ENCODE peak calls at places on chromosomes 13 and 19, in five cellular contexts. I is neural progenitor cell, S is A673, B is GM23248, L is astrocyte. N is an unnamed sample.

GRCh38 chr19:48400018-48400742 is 6.7 kb downstream of the GRIN2D start:
- DNase-seq in I (peak), S (peak), B (peak), L (peak), N (peak)

GRCh38 chr13:110137677-110138008 is 169.3 kb downstream of the COL4A1 start:
- DNase-seq in I (peak), S (peak), B (peak), L (peak), N (peak)

GRCh38 chr13:32669030-32669646 is 82.9 kb downstream of the PDS5B start:
- DNase-seq in I (peak), S (peak), B (peak), L (peak), N (peak)

GRCh38 chr19:39563408-39563807 is 23.4 kb upstream of the EID2 start:
- DNase-seq in I (no peak), S (no peak), B (peak), L (peak), N (no peak)

GRCh38 chr13:73290844-73291243 is 232.0 kb downstream of the KLF5 start:
- DNase-seq in I (no peak), S (no peak), B (no peak), L (no peak), N (no peak)

GRCh38 chr13:112637017-112637801 is 49.3 kb upstream of the TUBGCP3 start:
- DNase-seq in I (no peak), S (no peak), B (no peak), L (no peak), N (no peak)

GRCh38 chr13:79451500-79451962 is 29.4 kb upstream of the NDFIP2 start:
- DNase-seq in I (no peak), S (peak), B (peak), L (peak), N (peak)

GRCh38 chr19:39983695-39984302 is 12.8 kb downstream of the PSMC4 start:
- DNase-seq in I (no peak), S (no peak), B (no peak), L (no peak), N (no peak)

GRCh38 chr13:26498524-26499208 is 58.8 kb upstream of the WASF3 start:
- DNase-seq in I (no peak), S (peak), B (peak), L (peak), N (no peak)

GRCh38 chr19:29587518-29587986 is 18.5 kb upstream of the POP4 start:
- DNase-seq in I (no peak), S (no peak), B (peak), L (no peak), N (no peak)

GRCh38 chr13:43284162-43284561 is 260.8 kb downstream of the DNAJC15 start:
- DNase-seq in I (no peak), S (no peak), B (peak), L (peak), N (no peak)

GRCh38 chr19:13215572-13216380 is 65.6 kb downstream of the IER2 start:
- DNase-seq in I (no peak), S (no peak), B (peak), L (peak), N (peak)

GRCh38 chr19:14113762-14114414 is 3.7 kb downstream of the PRKACA start:
- DNase-seq in I (no peak), S (no peak), B (no peak), L (no peak), N (peak)

GRCh38 chr13:78372581-78372980 is 230.8 kb downstream of the POU4F1 start:
- DNase-seq in I (no peak), S (peak), B (no peak), L (no peak), N (no peak)

GRCh38 chr13:110346661-110347067 is 39.6 kb downstream of the COL4A2 start:
- DNase-seq in I (no peak), S (no peak), B (peak), L (no peak), N (no peak)

GRCh38 chr13:19888799-19889198 is 25.4 kb upstream of the ZMYM5 start:
- DNase-seq in I (no peak), S (peak), B (peak), L (no peak), N (no peak)

GRCh38 chr13:52029569-52029968 is 5.1 kb downstream of the UTP14C start:
- DNase-seq in I (no peak), S (no peak), B (no peak), L (no peak), N (no peak)

GRCh38 chr19:39307233-39307821 is 11.1 kb downstream of the IFNL1 start:
- DNase-seq in I (peak), S (peak), B (peak), L (no peak), N (peak)

GRCh38 chr19:17755977-17756670 is 4.8 kb downstream of the FCHO1 start:
- DNase-seq in I (peak), S (peak), B (no peak), L (peak), N (peak)

GRCh38 chr13:20354722-20355121 is 122.6 kb upstream of the GJB6 start:
- DNase-seq in I (no peak), S (no peak), B (no peak), L (no peak), N (no peak)

GRCh38 chr19:49879243-49879960 is 1.9 kb downstream of the TBC1D17 start:
- DNase-seq in I (no peak), S (no peak), B (no peak), L (no peak), N (no peak)

GRCh38 chr13:51815848-51816247 is 11.9 kb upstream of the DHRS12 start:
- DNase-seq in I (no peak), S (no peak), B (no peak), L (no peak), N (no peak)

GRCh38 chr13:42991892-42992584 is at the start of gene EPSTI1:
- DNase-seq in I (peak), S (peak), B (peak), L (peak), N (peak)

GRCh38 chr13:27826379-27827353 is 34.4 kb downstream of the GSX1 start:
- DNase-seq in I (peak), S (peak), B (peak), L (peak), N (peak)

GRCh38 chr13:25840261-25840660 is 211.6 kb downstream of the SHISA2 start:
- DNase-seq in I (no peak), S (peak), B (no peak), L (no peak), N (no peak)

GRCh38 chr13:48828962-48829405 is 146.7 kb upstream of the FNDC3A start:
- DNase-seq in I (no peak), S (no peak), B (no peak), L (peak), N (peak)

GRCh38 chr19:31262673-31263308 is 86.4 kb downstream of the TSHZ3 start:
- DNase-seq in I (no peak), S (no peak), B (no peak), L (no peak), N (no peak)

GRCh38 chr13:106500450-106500849 is 35.0 kb downstream of the EFNB2 start:
- DNase-seq in I (no peak), S (no peak), B (no peak), L (peak), N (no peak)

GRCh38 chr19:58406818-58407657 is 1.4 kb upstream of the ZNF584 start:
- DNase-seq in I (peak), S (no peak), B (peak), L (no peak), N (peak)

GRCh38 chr13:104532131-104532530 is 1465.9 kb upstream of the SLC10A2 start:
- DNase-seq in I (no peak), S (no peak), B (no peak), L (no peak), N (no peak)

GRCh38 chr19:48631254-48631653 is 5.9 kb downstream of the DBP start:
- DNase-seq in I (no peak), S (peak), B (no peak), L (no peak), N (no peak)

GRCh38 chr13:31587696-31588266 is 151.5 kb upstream of the RXFP2 start:
- DNase-seq in I (no peak), S (no peak), B (no peak), L (no peak), N (peak)

GRCh38 chr13:71773534-71773933 is 93.5 kb downstream of the DACH1 start:
- DNase-seq in I (no peak), S (no peak), B (no peak), L (no peak), N (no peak)

GRCh38 chr19:20513179-20513934 is 52.2 kb downstream of the ZNF737 start:
- DNase-seq in I (no peak), S (no peak), B (no peak), L (no peak), N (peak)

GRCh38 chr19:50667759-50668231 is 18.6 kb downstream of the C19orf81 start:
- DNase-seq in I (no peak), S (no peak), B (no peak), L (no peak), N (no peak)

GRCh38 chr19:52190679-52191293 is 934 bp downstream of the PPP2R1A start:
- DNase-seq in I (peak), S (peak), B (peak), L (peak), N (no peak)

GRCh38 chr19:28330831-28331230 is 882.1 kb downstream of the UQCRFS1 start:
- DNase-seq in I (no peak), S (peak), B (peak), L (peak), N (no peak)

GRCh38 chr13:30338331-30338851 is 31.0 kb upstream of the KATNAL1 start:
- DNase-seq in I (no peak), S (no peak), B (peak), L (peak), N (no peak)
- TF ChIP-seq EZH2 in I (no peak), S (no peak), B (no peak), L (no peak), N (no peak)

GRCh38 chr13:94705081-94705751 is 7.1 kb downstream of the SOX21 start:
- DNase-seq in I (peak), S (no peak), B (no peak), L (no peak), N (no peak)
- TF ChIP-seq EZH2 in I (no peak), S (peak), B (no peak), L (peak), N (no peak)

GRCh38 chr19:8210660-8211101 is 1.5 kb downstream of the CERS4 start:
- DNase-seq in I (no peak), S (no peak), B (no peak), L (no peak), N (peak)

GRCh38 chr19:8208710-8209110 is 460 bp upstream of the CERS4 start:
- DNase-seq in I (no peak), S (no peak), B (no peak), L (no peak), N (no peak)

GRCh38 chr19:8208119-8208709 is 956 bp upstream of the CERS4 start:
- DNase-seq in I (peak), S (no peak), B (no peak), L (no peak), N (peak)

GRCh38 chr19:8209965-8210659 is 942 bp downstream of the CERS4 start:
- DNase-seq in I (no peak), S (no peak), B (no peak), L (no peak), N (no peak)

DNA sequence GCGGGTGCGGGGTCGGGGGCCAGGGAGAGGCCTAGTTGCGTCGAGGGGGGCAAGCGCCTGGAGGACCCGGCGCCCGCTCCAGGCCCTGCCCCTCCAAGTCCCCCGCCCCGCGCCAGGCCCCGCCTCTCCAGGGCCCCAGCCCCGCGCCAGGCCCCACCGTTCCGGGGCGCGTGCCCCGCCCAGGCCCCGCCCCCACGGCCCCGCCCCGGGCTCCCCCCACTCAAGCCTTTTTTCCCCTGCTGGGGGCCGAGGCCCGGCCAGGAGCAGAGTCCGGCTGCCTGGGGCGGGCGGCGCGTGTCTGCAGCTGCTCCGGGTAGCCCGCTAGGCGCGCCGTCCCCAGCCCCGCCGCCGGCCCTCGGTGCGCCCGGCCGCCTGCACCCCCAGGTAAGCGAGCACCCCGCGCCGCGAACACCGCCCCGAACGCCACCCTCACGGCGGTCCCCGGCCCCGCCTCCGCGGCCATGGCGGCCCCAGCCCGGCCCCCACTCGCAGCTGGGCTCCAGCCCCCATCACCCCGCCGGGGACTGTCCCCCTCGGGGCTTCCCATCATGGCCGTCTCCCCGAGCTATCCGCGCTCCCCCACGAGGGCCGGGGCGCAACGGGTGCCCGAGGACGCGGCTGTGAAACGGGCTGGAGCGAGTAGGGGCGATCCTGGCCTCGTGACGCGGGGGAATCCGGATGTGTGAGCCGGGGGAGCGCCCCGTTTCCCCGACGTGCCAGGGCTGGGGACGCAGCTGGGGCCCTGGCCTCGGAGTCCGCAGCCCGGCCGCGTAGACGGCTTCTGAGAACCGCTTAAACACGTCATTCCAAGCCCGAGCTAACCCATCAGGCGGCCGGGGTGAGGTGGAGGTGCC is at the start of gene CERS4:
- DNase-seq in I (peak), S (peak), B (peak), L (peak), N (peak)
- TF ChIP-seq EZH2 in I (no peak), S (no peak), B (no peak), L (peak), N (no peak)

DNA sequence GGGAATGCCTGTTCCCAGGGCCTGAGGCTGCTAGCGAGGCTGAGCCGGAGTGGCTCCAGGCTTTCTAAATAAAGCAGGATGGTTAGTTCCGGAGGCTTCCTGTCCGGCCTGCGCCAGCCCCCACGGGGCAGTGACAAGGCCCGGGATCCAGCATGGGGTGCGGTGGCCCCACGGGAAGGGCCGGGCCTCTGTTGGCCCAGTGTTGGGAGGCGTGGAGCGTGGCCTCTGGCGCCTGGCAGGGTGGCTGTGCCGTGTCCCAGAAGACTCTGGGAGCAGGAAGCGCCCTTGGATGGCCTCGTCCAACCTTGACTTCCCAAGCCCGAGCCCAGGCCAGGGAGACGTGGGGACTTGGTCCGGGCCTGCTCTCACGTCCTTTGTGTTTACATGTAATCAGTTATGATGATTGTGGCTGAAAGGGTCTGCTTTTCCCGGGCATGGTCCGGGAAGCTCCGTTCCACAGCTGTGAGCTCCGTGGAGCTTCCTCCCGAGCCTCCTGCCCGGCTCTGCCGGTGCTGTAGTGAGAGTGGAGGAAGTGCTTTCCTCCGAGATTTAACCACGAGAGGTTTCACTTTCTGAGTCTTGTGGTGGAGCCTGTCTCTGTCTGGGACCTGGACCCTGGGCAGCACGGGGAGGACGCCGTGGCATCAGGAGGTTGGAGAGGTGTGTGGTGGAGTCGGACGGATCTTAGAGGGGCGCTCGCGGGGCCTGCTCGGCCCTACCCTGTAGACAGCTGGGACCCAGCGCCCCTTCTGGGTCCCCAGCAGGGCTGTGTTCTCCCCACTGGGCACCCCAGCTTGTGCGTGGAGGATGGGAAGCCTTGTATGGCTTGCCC is 4.6 kb downstream of the GNA11 start:
- DNase-seq in I (no peak), S (no peak), B (peak), L (no peak), N (no peak)
- TF ChIP-seq EZH2 in I (no peak), S (no peak), B (no peak), L (no peak), N (no peak)

DNA sequence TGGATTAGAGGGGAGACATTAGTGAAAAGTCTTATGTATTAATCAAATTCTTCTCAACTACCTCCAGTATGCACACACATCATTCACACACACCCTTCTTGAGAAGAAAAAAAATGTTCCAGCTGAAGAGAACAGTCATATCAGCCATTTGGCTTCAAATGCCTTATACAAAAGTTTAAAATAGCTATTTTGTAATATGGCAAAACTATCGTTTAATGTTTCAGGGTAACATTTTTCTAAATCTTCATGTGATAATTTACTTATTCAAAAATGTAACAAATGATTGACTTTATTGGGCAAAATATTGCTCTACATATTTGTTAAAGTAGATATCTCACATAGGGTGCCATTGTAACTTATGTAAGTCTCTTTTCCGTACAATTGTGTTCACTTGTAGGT is 13.5 kb downstream of the ZIC2 start:
- DNase-seq in I (no peak), S (no peak), B (no peak), L (no peak), N (no peak)
- TF ChIP-seq EZH2 in I (no peak), S (no peak), B (no peak), L (no peak), N (no peak)

GRCh38 chr13:114202581-114202980 is 23.5 kb downstream of the CFAP97D2 start:
- DNase-seq in I (no peak), S (no peak), B (no peak), L (no peak), N (no peak)

GRCh38 chr13:114200673-114201005 is 21.6 kb downstream of the CFAP97D2 start:
- DNase-seq in I (no peak), S (no peak), B (no peak), L (peak), N (no peak)

GRCh38 chr13:114198556-114198955 is 19.5 kb downstream of the CFAP97D2 start:
- DNase-seq in I (no peak), S (no peak), B (no peak), L (no peak), N (no peak)

GRCh38 chr13:114203536-114203935 is 24.5 kb downstream of the CFAP97D2 start:
- DNase-seq in I (no peak), S (no peak), B (no peak), L (no peak), N (no peak)

GRCh38 chr13:114199961-114200672 is 21.1 kb downstream of the CFAP97D2 start:
- DNase-seq in I (no peak), S (peak), B (peak), L (no peak), N (no peak)
- TF ChIP-seq EZH2 in I (no peak), S (no peak), B (no peak), L (peak), N (no peak)

DNA sequence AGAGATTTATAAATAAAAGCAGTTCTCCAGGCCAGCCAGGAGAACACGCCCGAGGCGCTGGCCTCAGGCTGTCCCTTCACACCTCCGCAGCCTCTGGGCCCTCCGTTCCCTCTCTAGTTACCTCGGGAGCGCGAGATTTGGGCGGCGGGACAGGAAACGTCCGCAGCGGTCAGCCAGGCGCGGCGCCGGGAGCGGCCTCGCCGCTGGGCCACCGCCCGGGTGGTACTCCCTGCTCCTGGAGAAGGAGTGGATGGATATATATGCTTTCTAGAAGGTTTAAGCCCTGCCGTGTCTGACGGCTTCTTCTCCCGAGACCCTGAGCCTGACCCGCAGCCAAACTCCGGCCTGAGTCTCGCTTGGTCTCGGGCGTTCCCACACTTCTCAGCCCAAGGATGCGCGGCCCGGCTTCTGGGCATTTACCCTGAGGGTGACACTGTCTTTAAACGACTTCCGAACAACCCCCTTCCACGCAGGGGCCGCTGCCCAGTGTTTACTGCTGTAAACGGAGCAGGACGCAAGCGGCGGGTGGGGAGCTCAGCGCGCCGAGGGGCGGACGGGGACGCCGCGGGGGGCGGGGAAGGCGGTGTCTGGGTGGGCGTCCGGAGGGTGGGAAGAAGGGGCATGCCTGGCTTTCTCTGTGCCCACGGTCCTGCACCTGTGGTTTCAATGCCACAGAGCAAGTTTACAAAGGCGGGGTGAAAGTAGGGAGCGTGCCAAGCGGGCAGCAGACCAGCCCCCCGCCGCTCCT is 2.0 kb upstream of the ZIC2 start:
- DNase-seq in I (peak), S (peak), B (peak), L (no peak), N (peak)
- TF ChIP-seq EZH2 in I (no peak), S (no peak), B (peak), L (peak), N (peak)

GRCh38 chr19:32675720-32676185 is at the start of gene RGS9BP:
- DNase-seq in I (peak), S (peak), B (peak), L (peak), N (peak)
- TF ChIP-seq EZH2 in I (no peak), S (no peak), B (no peak), L (no peak), N (no peak)